ENCODE peak calls at places on chromosomes 5 and 9, in seven cellular contexts. Z is CD8-positive, alpha-beta T cell; F is fibroblast of pulmonary artery; J is retinal pigment epithelial cell; K is LNCaP clone FGC; L is astrocyte of the cerebellum; X is psoas muscle. R is an unnamed sample.
A peak's percentile ranks its signal among the peaks of the same experiment; 100 is the strongest.

GRCh38 chr5:16712178-16712577 is 95.4 kb upstream of the RETREG1 start:
- DNase-seq in F (no peak), K (no peak), J (no peak), L (no peak), X (no peak), Z (no peak), R (no peak)

GRCh38 chr5:36172593-36172992 is 20.7 kb downstream of the SKP2 start:
- DNase-seq in Z (no peak), J (no peak), K (no peak), F (no peak), X (no peak), L (no peak), R (no peak)

GRCh38 chr5:168865973-168866372 is 286.8 kb upstream of the PANK3 start:
- DNase-seq in F (no peak), L (no peak), J (no peak), K (no peak), X (no peak), Z (no peak), R (no peak)

GRCh38 chr5:118233601-118234000 is 754.7 kb downstream of the DTWD2 start:
- DNase-seq in K (no peak), L (peak; percentile 57), X (no peak), J (peak; percentile 52), Z (no peak), F (no peak), R (no peak)

GRCh38 chr5:41122459-41122858 is 51.3 kb upstream of the MROH2B start:
- DNase-seq in K (no peak), Z (no peak), J (no peak), L (no peak), X (no peak), F (no peak), R (no peak)

GRCh38 chr5:134463991-134464760 is 52.5 kb upstream of the CDKN2AIPNL start:
- DNase-seq in L (no peak), K (no peak), F (peak; percentile 43), J (no peak), X (no peak), Z (no peak), R (no peak)

GRCh38 chr5:158468444-158468843 is 609.5 kb upstream of the CLINT1 start:
- DNase-seq in J (no peak), L (no peak), K (no peak), X (no peak), F (no peak), Z (no peak), R (no peak)

GRCh38 chr5:140261403-140262171 is 41.3 kb downstream of the PFDN1 start:
- DNase-seq in F (peak; percentile 86), X (peak; percentile 60), Z (no peak), J (peak; percentile 86), L (peak; percentile 75), K (peak; percentile 98), R (peak; percentile 79)

DNA sequence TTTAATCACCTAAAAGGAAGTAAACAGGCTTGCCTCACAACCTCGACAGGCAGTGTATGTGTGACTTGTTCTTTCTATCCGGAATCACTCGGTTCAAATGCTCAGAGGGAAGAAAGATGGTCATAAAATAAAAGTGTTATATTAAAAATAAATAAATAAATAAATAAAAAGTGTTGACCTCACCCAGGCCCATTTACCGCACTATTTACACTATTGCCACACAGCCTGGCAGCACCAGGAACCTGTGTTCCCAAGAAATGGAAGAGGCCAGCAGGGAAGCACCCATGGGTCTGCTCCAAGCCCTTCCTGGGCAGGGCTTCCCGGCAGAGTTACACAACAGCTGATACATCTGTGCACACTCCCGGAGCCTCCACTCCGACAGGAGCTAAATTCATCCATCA is 127.9 kb downstream of the EFNA5 start:
- DNase-seq in L (no peak), K (peak; percentile 71), X (peak; percentile 84), F (peak; percentile 95), Z (no peak), J (no peak), R (peak; percentile 93)
- H3K4me3 ChIP-seq in L (no peak overlapping the region), K (no peak overlapping the region), X (peak overlapping the region; percentile 11), F (peak overlapping the region; percentile 21), Z (no peak overlapping the region), J (no peak overlapping the region), R (peak overlapping the region; percentile 18)

GRCh38 chr9:81621785-81622243 is 67.5 kb downstream of the TLE1 start:
- DNase-seq in K (no peak), J (no peak), Z (no peak), X (no peak), F (no peak), L (no peak), R (no peak)
- H3K4me3 ChIP-seq in K (no peak overlapping the region), J (no peak overlapping the region), Z (no peak overlapping the region), X (no peak overlapping the region), F (no peak overlapping the region), L (no peak overlapping the region), R (no peak overlapping the region)

DNA sequence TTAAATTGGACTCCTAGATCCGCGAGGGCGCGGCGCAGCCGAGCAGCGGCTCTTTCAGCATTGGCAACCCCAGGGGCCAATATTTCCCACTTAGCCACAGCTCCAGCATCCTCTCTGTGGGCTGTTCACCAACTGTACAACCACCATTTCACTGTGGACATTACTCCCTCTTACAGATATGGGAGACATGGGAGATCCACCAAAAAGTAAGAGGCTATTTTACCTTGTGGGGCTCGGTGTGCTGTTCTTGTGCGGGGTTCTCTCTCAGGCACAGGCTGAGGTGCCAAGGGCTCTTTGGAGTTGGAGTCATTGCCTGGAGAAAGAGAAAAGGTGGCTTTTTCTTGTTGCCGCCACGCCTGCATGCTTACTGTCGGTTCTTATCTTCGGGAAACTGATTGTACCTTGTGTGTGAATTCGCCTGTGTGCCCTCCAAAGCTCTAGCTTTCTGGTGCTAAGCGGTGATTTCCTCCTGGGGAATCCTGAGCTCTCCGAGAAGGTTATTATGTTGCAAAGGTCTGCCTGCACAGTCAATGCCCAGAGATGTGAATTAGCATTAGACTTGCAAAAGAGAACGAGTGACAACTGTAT is 340 bp downstream of the ISL1 start:
- DNase-seq in J (no peak), Z (no peak), F (no peak), L (no peak), X (no peak), K (no peak), R (no peak)
- H3K4me3 ChIP-seq in J (peak overlapping the region; percentile 53), Z (no peak overlapping the region), F (peak overlapping the region; percentile 42), L (peak overlapping the region; percentile 45), X (peak overlapping the region; percentile 59), K (peak overlapping the region; percentile 46), R (peak overlapping the region; percentile 53)

GRCh38 chr9:14198049-14198448 is 115.9 kb downstream of the NFIB start:
- DNase-seq in J (no peak), X (no peak), F (peak; percentile 42), Z (no peak), K (no peak), L (no peak), R (no peak)
- H3K4me3 ChIP-seq in J (no peak overlapping the region), X (peak overlapping the region; percentile 30), F (no peak overlapping the region), Z (no peak overlapping the region), K (no peak overlapping the region), L (no peak overlapping the region), R (no peak overlapping the region)

GRCh38 chr9:129139233-129139992 is 28.2 kb downstream of the PTPA start:
- DNase-seq in X (peak; percentile 68), Z (peak; percentile 82), J (no peak), K (peak; percentile 72), L (peak; percentile 72), F (peak; percentile 91), R (peak; percentile 90)
- H3K4me3 ChIP-seq in X (peak overlapping the region; percentile 67), Z (peak overlapping the region; percentile 55), J (peak overlapping the region; percentile 26), K (peak overlapping the region; percentile 87), L (peak overlapping the region; percentile 46), F (peak overlapping the region; percentile 41), R (peak overlapping the region; percentile 45)

GRCh38 chr5:58122157-58122556 is 337.7 kb downstream of the PLK2 start:
- DNase-seq in J (no peak), Z (no peak), K (no peak), L (no peak), F (no peak), X (no peak), R (no peak)

GRCh38 chr5:58122993-58123392 is 336.9 kb downstream of the PLK2 start:
- DNase-seq in L (no peak), J (no peak), K (no peak), Z (no peak), X (no peak), F (no peak), R (no peak)

GRCh38 chr5:58123501-58123900 is 336.4 kb downstream of the PLK2 start:
- DNase-seq in X (no peak), J (no peak), F (no peak), L (no peak), Z (no peak), K (no peak), R (no peak)

GRCh38 chr5:58127132-58127485 is 332.8 kb downstream of the PLK2 start:
- DNase-seq in J (no peak), X (no peak), L (no peak), F (no peak), K (peak; percentile 31), Z (no peak), R (no peak)

DNA sequence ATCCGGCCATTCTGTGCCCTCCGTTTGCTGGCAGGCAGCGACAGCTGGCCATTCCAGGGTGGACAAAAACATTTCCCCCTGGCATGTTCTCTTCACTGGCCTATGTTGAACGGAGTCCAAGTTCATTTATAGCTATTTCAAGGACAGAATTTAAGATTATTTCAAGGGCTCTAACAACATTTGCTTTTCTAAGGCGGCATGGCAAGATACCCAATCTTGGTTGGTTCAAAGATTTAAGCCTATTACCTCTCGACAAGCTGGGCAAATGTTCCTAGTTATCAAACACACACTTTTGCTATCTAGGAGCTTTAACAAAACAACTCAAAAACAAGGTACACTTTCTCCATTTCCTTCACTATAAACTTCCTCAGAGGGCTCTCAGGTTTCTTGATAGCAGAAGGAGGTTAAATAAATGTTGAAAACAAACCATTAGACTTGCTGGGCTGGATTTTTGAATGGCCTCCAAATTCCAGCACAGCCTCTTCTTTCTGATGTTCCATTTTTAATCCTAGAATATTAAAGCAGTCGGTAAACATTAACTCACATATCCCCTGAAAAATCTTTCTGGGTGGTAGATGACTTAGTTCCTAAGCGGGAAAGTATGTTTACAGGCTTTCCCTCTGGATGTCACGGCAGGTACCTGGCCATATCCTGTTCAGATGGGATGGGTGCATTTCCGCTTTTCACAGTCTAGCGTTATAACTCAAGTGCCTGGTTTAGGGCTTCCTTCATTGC is 332.2 kb downstream of the PLK2 start:
- DNase-seq in K (peak; percentile 54), F (no peak), X (no peak), Z (no peak), L (no peak), J (no peak), R (no peak)
- H3K4me3 ChIP-seq in K (peak overlapping the region; percentile 8), F (no peak overlapping the region), X (no peak overlapping the region), Z (no peak overlapping the region), L (no peak overlapping the region), J (no peak overlapping the region), R (peak overlapping the region; percentile 5)

DNA sequence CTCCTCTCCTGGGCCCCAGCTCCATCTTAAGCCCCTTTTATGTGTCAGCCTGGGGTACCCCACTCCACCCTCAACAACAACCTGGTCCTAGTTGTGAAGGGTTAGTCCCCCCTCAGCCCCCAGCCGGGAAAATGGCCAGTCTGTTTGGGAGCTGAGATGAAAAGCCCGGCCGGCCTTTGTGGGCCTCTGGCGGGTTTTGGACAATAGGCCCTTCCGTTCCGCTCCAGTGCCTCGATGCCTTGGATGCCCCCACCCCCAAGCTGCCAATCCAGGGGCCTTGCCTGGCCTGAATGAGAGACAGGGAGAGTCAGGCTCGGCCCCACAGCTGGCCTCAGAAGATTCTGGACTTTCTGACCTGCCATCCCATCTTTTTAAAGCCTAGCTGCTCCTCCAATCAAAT is 9.2 kb downstream of the CNTFR start:
- DNase-seq in Z (no peak), J (no peak), X (no peak), F (no peak), K (no peak), L (no peak), R (no peak)
- H3K4me3 ChIP-seq in Z (no peak overlapping the region), J (no peak overlapping the region), X (no peak overlapping the region), F (no peak overlapping the region), K (no peak overlapping the region), L (no peak overlapping the region), R (no peak overlapping the region)

R was measured in tibial artery.